ENCODE peak calls at places on chromosomes 4 and X, in six cellular contexts. One of them, this sample, is unnamed.

GRCh38 chrX:44675364-44676024 is 132.8 kb upstream of the FUNDC1 start:
- DNase-seq in activated T-helper 1 cell treated with anti-CD3 and anti-CD28 coated beads, Interleukin-12 subunit alpha, Interleukin-12 subunit beta, Interleukin-2, Interleukin-4 antibody, amounts not matched to agents 30 ng/mL and 10 ng/mL and 1 ng/mL, durations not matched to agents 14 hours and 24 hours and 36 hours: no peak
- DNase-seq in mucosa of gallbladder: peak
- DNase-seq in ecto neural progenitor cell: no peak
- DNase-seq in Panc1: no peak
- DNase-seq in DMS 273 treated with DMSO at 0.1 percent for 48 hours: peak
- DNase-seq in this sample: peak

GRCh38 chr4:40630335-40631021 is 814 bp upstream of the RBM47 start:
- DNase-seq in Panc1: no peak
- DNase-seq in activated T-helper 1 cell treated with anti-CD3 and anti-CD28 coated beads, Interleukin-12 subunit alpha, Interleukin-12 subunit beta, Interleukin-2, Interleukin-4 antibody, amounts not matched to agents 30 ng/mL and 10 ng/mL and 1 ng/mL, durations not matched to agents 14 hours and 24 hours and 36 hours: no peak
- DNase-seq in ecto neural progenitor cell: peak
- DNase-seq in mucosa of gallbladder: peak
- DNase-seq in DMS 273 treated with DMSO at 0.1 percent for 48 hours: no peak
- DNase-seq in this sample: peak

GRCh38 chr4:167688660-167689142 is 403.6 kb upstream of the ANXA10 start:
- DNase-seq in mucosa of gallbladder: no peak
- DNase-seq in ecto neural progenitor cell: no peak
- DNase-seq in Panc1: no peak
- DNase-seq in DMS 273 treated with DMSO at 0.1 percent for 48 hours: no peak
- DNase-seq in activated T-helper 1 cell treated with anti-CD3 and anti-CD28 coated beads, Interleukin-12 subunit alpha, Interleukin-12 subunit beta, Interleukin-2, Interleukin-4 antibody, amounts not matched to agents 30 ng/mL and 10 ng/mL and 1 ng/mL, durations not matched to agents 14 hours and 24 hours and 36 hours: no peak
- DNase-seq in this sample: no peak

GRCh38 chrX:129593137-129593536 is 53.1 kb downstream of the OCRL start:
- DNase-seq in Panc1: no peak
- DNase-seq in ecto neural progenitor cell: no peak
- DNase-seq in DMS 273 treated with DMSO at 0.1 percent for 48 hours: no peak
- DNase-seq in activated T-helper 1 cell treated with anti-CD3 and anti-CD28 coated beads, Interleukin-12 subunit alpha, Interleukin-12 subunit beta, Interleukin-2, Interleukin-4 antibody, amounts not matched to agents 30 ng/mL and 10 ng/mL and 1 ng/mL, durations not matched to agents 14 hours and 24 hours and 36 hours: no peak
- DNase-seq in mucosa of gallbladder: no peak
- DNase-seq in this sample: peak

GRCh38 chrX:152299787-152300186 is 151.3 kb downstream of the GABRA3 start:
- DNase-seq in DMS 273 treated with DMSO at 0.1 percent for 48 hours: no peak
- DNase-seq in mucosa of gallbladder: no peak
- DNase-seq in Panc1: no peak
- DNase-seq in activated T-helper 1 cell treated with anti-CD3 and anti-CD28 coated beads, Interleukin-12 subunit alpha, Interleukin-12 subunit beta, Interleukin-2, Interleukin-4 antibody, amounts not matched to agents 30 ng/mL and 10 ng/mL and 1 ng/mL, durations not matched to agents 14 hours and 24 hours and 36 hours: no peak
- DNase-seq in ecto neural progenitor cell: no peak
- DNase-seq in this sample: no peak

GRCh38 chrX:23756165-23756564 is 13.1 kb upstream of the ACOT9 start:
- DNase-seq in DMS 273 treated with DMSO at 0.1 percent for 48 hours: no peak
- DNase-seq in activated T-helper 1 cell treated with anti-CD3 and anti-CD28 coated beads, Interleukin-12 subunit alpha, Interleukin-12 subunit beta, Interleukin-2, Interleukin-4 antibody, amounts not matched to agents 30 ng/mL and 10 ng/mL and 1 ng/mL, durations not matched to agents 14 hours and 24 hours and 36 hours: peak
- DNase-seq in ecto neural progenitor cell: peak
- DNase-seq in mucosa of gallbladder: peak
- DNase-seq in Panc1: no peak
- DNase-seq in this sample: peak

GRCh38 chr4:96983830-96984229 is 1143.9 kb downstream of the PDHA2 start:
- DNase-seq in activated T-helper 1 cell treated with anti-CD3 and anti-CD28 coated beads, Interleukin-12 subunit alpha, Interleukin-12 subunit beta, Interleukin-2, Interleukin-4 antibody, amounts not matched to agents 30 ng/mL and 10 ng/mL and 1 ng/mL, durations not matched to agents 14 hours and 24 hours and 36 hours: no peak
- DNase-seq in ecto neural progenitor cell: no peak
- DNase-seq in mucosa of gallbladder: no peak
- DNase-seq in Panc1: no peak
- DNase-seq in DMS 273 treated with DMSO at 0.1 percent for 48 hours: no peak
- DNase-seq in this sample: no peak

GRCh38 chr4:4299006-4299405 is 9.0 kb downstream of the ZBTB49 start:
- DNase-seq in mucosa of gallbladder: no peak
- DNase-seq in DMS 273 treated with DMSO at 0.1 percent for 48 hours: no peak
- DNase-seq in Panc1: no peak
- DNase-seq in activated T-helper 1 cell treated with anti-CD3 and anti-CD28 coated beads, Interleukin-12 subunit alpha, Interleukin-12 subunit beta, Interleukin-2, Interleukin-4 antibody, amounts not matched to agents 30 ng/mL and 10 ng/mL and 1 ng/mL, durations not matched to agents 14 hours and 24 hours and 36 hours: no peak
- DNase-seq in ecto neural progenitor cell: peak
- DNase-seq in this sample: no peak

GRCh38 chrX:100797359-100797758 is 22.8 kb upstream of the CSTF2 start:
- DNase-seq in activated T-helper 1 cell treated with anti-CD3 and anti-CD28 coated beads, Interleukin-12 subunit alpha, Interleukin-12 subunit beta, Interleukin-2, Interleukin-4 antibody, amounts not matched to agents 30 ng/mL and 10 ng/mL and 1 ng/mL, durations not matched to agents 14 hours and 24 hours and 36 hours: no peak
- DNase-seq in mucosa of gallbladder: no peak
- DNase-seq in DMS 273 treated with DMSO at 0.1 percent for 48 hours: no peak
- DNase-seq in Panc1: no peak
- DNase-seq in ecto neural progenitor cell: no peak
- DNase-seq in this sample: no peak

GRCh38 chrX:155966876-155967275 is 30.6 kb upstream of the IL9R start:
- DNase-seq in Panc1: no peak
- DNase-seq in ecto neural progenitor cell: peak
- DNase-seq in DMS 273 treated with DMSO at 0.1 percent for 48 hours: peak
- DNase-seq in mucosa of gallbladder: no peak
- DNase-seq in activated T-helper 1 cell treated with anti-CD3 and anti-CD28 coated beads, Interleukin-12 subunit alpha, Interleukin-12 subunit beta, Interleukin-2, Interleukin-4 antibody, amounts not matched to agents 30 ng/mL and 10 ng/mL and 1 ng/mL, durations not matched to agents 14 hours and 24 hours and 36 hours: peak
- DNase-seq in this sample: peak

GRCh38 chr4:4289055-4289454 is 899 bp downstream of the LYAR start:
- DNase-seq in ecto neural progenitor cell: no peak
- DNase-seq in Panc1: no peak
- DNase-seq in mucosa of gallbladder: no peak
- DNase-seq in DMS 273 treated with DMSO at 0.1 percent for 48 hours: no peak
- DNase-seq in activated T-helper 1 cell treated with anti-CD3 and anti-CD28 coated beads, Interleukin-12 subunit alpha, Interleukin-12 subunit beta, Interleukin-2, Interleukin-4 antibody, amounts not matched to agents 30 ng/mL and 10 ng/mL and 1 ng/mL, durations not matched to agents 14 hours and 24 hours and 36 hours: no peak
- DNase-seq in this sample: peak

GRCh38 chr4:181792641-181793612 is 450.3 kb upstream of the TENM3 start:
- DNase-seq in DMS 273 treated with DMSO at 0.1 percent for 48 hours: no peak
- DNase-seq in mucosa of gallbladder: no peak
- DNase-seq in ecto neural progenitor cell: no peak
- DNase-seq in activated T-helper 1 cell treated with anti-CD3 and anti-CD28 coated beads, Interleukin-12 subunit alpha, Interleukin-12 subunit beta, Interleukin-2, Interleukin-4 antibody, amounts not matched to agents 30 ng/mL and 10 ng/mL and 1 ng/mL, durations not matched to agents 14 hours and 24 hours and 36 hours: no peak
- DNase-seq in Panc1: no peak
- DNase-seq in this sample: peak

GRCh38 chrX:68571292-68572256 is 72.7 kb downstream of the YIPF6 start:
- DNase-seq in DMS 273 treated with DMSO at 0.1 percent for 48 hours: no peak
- DNase-seq in ecto neural progenitor cell: no peak
- DNase-seq in activated T-helper 1 cell treated with anti-CD3 and anti-CD28 coated beads, Interleukin-12 subunit alpha, Interleukin-12 subunit beta, Interleukin-2, Interleukin-4 antibody, amounts not matched to agents 30 ng/mL and 10 ng/mL and 1 ng/mL, durations not matched to agents 14 hours and 24 hours and 36 hours: no peak
- DNase-seq in Panc1: peak
- DNase-seq in mucosa of gallbladder: no peak
- DNase-seq in this sample: peak

GRCh38 chr4:176794151-176794550 is 1.4 kb upstream of the VEGFC start:
- DNase-seq in ecto neural progenitor cell: no peak
- DNase-seq in activated T-helper 1 cell treated with anti-CD3 and anti-CD28 coated beads, Interleukin-12 subunit alpha, Interleukin-12 subunit beta, Interleukin-2, Interleukin-4 antibody, amounts not matched to agents 30 ng/mL and 10 ng/mL and 1 ng/mL, durations not matched to agents 14 hours and 24 hours and 36 hours: no peak
- DNase-seq in DMS 273 treated with DMSO at 0.1 percent for 48 hours: no peak
- DNase-seq in Panc1: no peak
- DNase-seq in mucosa of gallbladder: no peak
- DNase-seq in this sample: peak

GRCh38 chrX:91435465-91435864 is 826 bp downstream of the PABPC5 start:
- DNase-seq in mucosa of gallbladder: no peak
- DNase-seq in Panc1: no peak
- DNase-seq in activated T-helper 1 cell treated with anti-CD3 and anti-CD28 coated beads, Interleukin-12 subunit alpha, Interleukin-12 subunit beta, Interleukin-2, Interleukin-4 antibody, amounts not matched to agents 30 ng/mL and 10 ng/mL and 1 ng/mL, durations not matched to agents 14 hours and 24 hours and 36 hours: no peak
- DNase-seq in DMS 273 treated with DMSO at 0.1 percent for 48 hours: no peak
- DNase-seq in ecto neural progenitor cell: no peak
- DNase-seq in this sample: no peak

GRCh38 chrX:17689971-17690409 is 47.3 kb upstream of the SCML1 start:
- DNase-seq in Panc1: peak
- DNase-seq in mucosa of gallbladder: peak
- DNase-seq in DMS 273 treated with DMSO at 0.1 percent for 48 hours: no peak
- DNase-seq in ecto neural progenitor cell: peak
- DNase-seq in activated T-helper 1 cell treated with anti-CD3 and anti-CD28 coated beads, Interleukin-12 subunit alpha, Interleukin-12 subunit beta, Interleukin-2, Interleukin-4 antibody, amounts not matched to agents 30 ng/mL and 10 ng/mL and 1 ng/mL, durations not matched to agents 14 hours and 24 hours and 36 hours: peak
- DNase-seq in this sample: peak